ENCODE peak calls at places on chromosomes 5 and 9, in eight cellular contexts. One of them, this sample, is unnamed. For H3K9me2, the result is how much of the 10 kb centered on the place peaks cover.

GRCh38 chr5:132489871-132490483 is 596 bp downstream of the IRF1 start:
- DNase-seq in hepatocyte: peak
- DNase-seq in GM23338: peak
- DNase-seq in MM.1S: peak
- DNase-seq in OCI-LY7: peak
- DNase-seq in HCT116: no peak
- DNase-seq in SK-N-SH: peak
- DNase-seq in PC-9: no peak
- DNase-seq in this sample: peak

GRCh38 chr9:91681461-91682305 is 258.1 kb upstream of the NFIL3 start:
- DNase-seq in hepatocyte: peak
- DNase-seq in GM23338: peak
- DNase-seq in MM.1S: peak
- DNase-seq in OCI-LY7: peak
- DNase-seq in HCT116: peak
- DNase-seq in SK-N-SH: peak
- DNase-seq in PC-9: no peak
- DNase-seq in this sample: peak

GRCh38 chr5:56298329-56298962 is 65.3 kb upstream of the ANKRD55 start:
- DNase-seq in hepatocyte: no peak
- DNase-seq in GM23338: no peak
- DNase-seq in MM.1S: no peak
- DNase-seq in OCI-LY7: no peak
- DNase-seq in HCT116: no peak
- DNase-seq in SK-N-SH: no peak
- DNase-seq in PC-9: no peak
- DNase-seq in this sample: no peak

GRCh38 chr5:2783223-2783622 is 31.7 kb upstream of the IRX2 start:
- DNase-seq in hepatocyte: no peak
- DNase-seq in GM23338: peak
- DNase-seq in MM.1S: no peak
- DNase-seq in OCI-LY7: no peak
- DNase-seq in HCT116: no peak
- DNase-seq in SK-N-SH: no peak
- DNase-seq in PC-9: no peak
- DNase-seq in this sample: no peak

GRCh38 chr5:483011-483410 is 40.0 kb downstream of the EXOC3 start:
- DNase-seq in hepatocyte: no peak
- DNase-seq in GM23338: no peak
- DNase-seq in MM.1S: no peak
- DNase-seq in OCI-LY7: no peak
- DNase-seq in HCT116: no peak
- DNase-seq in SK-N-SH: no peak
- DNase-seq in PC-9: no peak
- DNase-seq in this sample: no peak

GRCh38 chr5:139637438-139638089 is 10.6 kb upstream of the CXXC5 start:
- DNase-seq in hepatocyte: peak
- DNase-seq in GM23338: peak
- DNase-seq in MM.1S: peak
- DNase-seq in OCI-LY7: peak
- DNase-seq in HCT116: no peak
- DNase-seq in SK-N-SH: peak
- DNase-seq in PC-9: peak
- DNase-seq in this sample: peak

GRCh38 chr5:156896545-156896944 is 46.5 kb downstream of the PPP1R2B start:
- DNase-seq in hepatocyte: no peak
- DNase-seq in GM23338: no peak
- DNase-seq in MM.1S: no peak
- DNase-seq in OCI-LY7: no peak
- DNase-seq in HCT116: no peak
- DNase-seq in SK-N-SH: no peak
- DNase-seq in PC-9: no peak
- DNase-seq in this sample: peak

GRCh38 chr5:3216386-3216785 is 379.2 kb upstream of the IRX1 start:
- DNase-seq in hepatocyte: no peak
- DNase-seq in GM23338: no peak
- DNase-seq in MM.1S: no peak
- DNase-seq in OCI-LY7: no peak
- DNase-seq in HCT116: no peak
- DNase-seq in SK-N-SH: no peak
- DNase-seq in PC-9: no peak
- DNase-seq in this sample: no peak

GRCh38 chr5:36648426-36648825 is 42.0 kb downstream of the SLC1A3 start:
- DNase-seq in hepatocyte: peak
- DNase-seq in GM23338: no peak
- DNase-seq in MM.1S: no peak
- DNase-seq in OCI-LY7: no peak
- DNase-seq in HCT116: no peak
- DNase-seq in SK-N-SH: no peak
- DNase-seq in PC-9: no peak
- DNase-seq in this sample: no peak

GRCh38 chr5:91928751-91929521 is 545.8 kb upstream of the ARRDC3 start:
- DNase-seq in hepatocyte: peak
- DNase-seq in GM23338: peak
- DNase-seq in MM.1S: peak
- DNase-seq in OCI-LY7: peak
- DNase-seq in HCT116: peak
- DNase-seq in SK-N-SH: peak
- DNase-seq in PC-9: peak
- DNase-seq in this sample: peak

GRCh38 chr5:134026521-134027202 is 21.9 kb upstream of the VDAC1 start:
- DNase-seq in hepatocyte: peak
- DNase-seq in GM23338: peak
- DNase-seq in MM.1S: peak
- DNase-seq in OCI-LY7: peak
- DNase-seq in HCT116: peak
- DNase-seq in SK-N-SH: peak
- DNase-seq in PC-9: peak
- DNase-seq in this sample: peak

GRCh38 chr5:52997424-52997823 is 8.3 kb downstream of the ITGA2 start:
- DNase-seq in hepatocyte: peak
- DNase-seq in GM23338: no peak
- DNase-seq in MM.1S: no peak
- DNase-seq in OCI-LY7: no peak
- DNase-seq in HCT116: no peak
- DNase-seq in SK-N-SH: no peak
- DNase-seq in PC-9: no peak
- DNase-seq in this sample: no peak

GRCh38 chr5:127518319-127518621 is 830 bp downstream of the PRRC1 start:
- DNase-seq in hepatocyte: no peak
- DNase-seq in GM23338: no peak
- DNase-seq in MM.1S: peak
- DNase-seq in OCI-LY7: peak
- DNase-seq in HCT116: no peak
- DNase-seq in SK-N-SH: no peak
- DNase-seq in PC-9: no peak
- DNase-seq in this sample: peak

GRCh38 chr9:87541663-87542062 is 44.0 kb downstream of the DAPK1 start:
- DNase-seq in hepatocyte: no peak
- DNase-seq in GM23338: no peak
- DNase-seq in MM.1S: no peak
- DNase-seq in OCI-LY7: no peak
- DNase-seq in HCT116: no peak
- DNase-seq in SK-N-SH: no peak
- DNase-seq in PC-9: no peak
- DNase-seq in this sample: no peak

GRCh38 chr5:144370273-144370672 is 199.6 kb downstream of the KCTD16 start:
- DNase-seq in hepatocyte: no peak
- DNase-seq in GM23338: no peak
- DNase-seq in MM.1S: no peak
- DNase-seq in OCI-LY7: no peak
- DNase-seq in HCT116: no peak
- DNase-seq in SK-N-SH: no peak
- DNase-seq in PC-9: no peak
- DNase-seq in this sample: no peak

GRCh38 chr5:374631-375335 is 53.3 kb downstream of the AHRR start:
- DNase-seq in hepatocyte: no peak
- DNase-seq in GM23338: no peak
- DNase-seq in MM.1S: no peak
- DNase-seq in OCI-LY7: no peak
- DNase-seq in HCT116: no peak
- DNase-seq in SK-N-SH: peak
- DNase-seq in PC-9: no peak
- DNase-seq in this sample: no peak

GRCh38 chr9:16543225-16543624 is 327.2 kb downstream of the BNC2 start:
- DNase-seq in hepatocyte: no peak
- DNase-seq in GM23338: no peak
- DNase-seq in MM.1S: no peak
- DNase-seq in OCI-LY7: no peak
- DNase-seq in HCT116: no peak
- DNase-seq in SK-N-SH: no peak
- DNase-seq in PC-9: no peak
- DNase-seq in this sample: no peak

GRCh38 chr9:127580879-127581278 is 31.2 kb upstream of the STXBP1 start:
- DNase-seq in hepatocyte: no peak
- DNase-seq in GM23338: no peak
- DNase-seq in MM.1S: no peak
- DNase-seq in OCI-LY7: no peak
- DNase-seq in HCT116: no peak
- DNase-seq in SK-N-SH: no peak
- DNase-seq in PC-9: no peak
- DNase-seq in this sample: no peak

GRCh38 chr9:127575875-127576778 is 36.0 kb upstream of the STXBP1 start:
- DNase-seq in hepatocyte: peak
- DNase-seq in GM23338: no peak
- DNase-seq in MM.1S: no peak
- DNase-seq in OCI-LY7: no peak
- DNase-seq in HCT116: no peak
- DNase-seq in SK-N-SH: no peak
- DNase-seq in PC-9: no peak
- DNase-seq in this sample: no peak

GRCh38 chr9:127580371-127580770 is 31.7 kb upstream of the STXBP1 start:
- DNase-seq in hepatocyte: no peak
- DNase-seq in GM23338: no peak
- DNase-seq in MM.1S: no peak
- DNase-seq in OCI-LY7: no peak
- DNase-seq in HCT116: no peak
- DNase-seq in SK-N-SH: no peak
- DNase-seq in PC-9: no peak
- DNase-seq in this sample: no peak

GRCh38 chr9:127578627-127578951 is 33.5 kb upstream of the STXBP1 start:
- DNase-seq in hepatocyte: no peak
- DNase-seq in GM23338: no peak
- DNase-seq in MM.1S: no peak
- DNase-seq in OCI-LY7: no peak
- DNase-seq in HCT116: no peak
- DNase-seq in SK-N-SH: no peak
- DNase-seq in PC-9: no peak
- DNase-seq in this sample: no peak

GRCh38 chr9:127578952-127579853 is 32.9 kb upstream of the STXBP1 start:
- DNase-seq in hepatocyte: peak
- DNase-seq in GM23338: peak
- DNase-seq in MM.1S: no peak
- DNase-seq in OCI-LY7: no peak
- DNase-seq in HCT116: peak
- DNase-seq in SK-N-SH: peak
- DNase-seq in PC-9: peak
- DNase-seq in this sample: peak
- TF ChIP-seq CTCF in hepatocyte: peak
- TF ChIP-seq CTCF in GM23338: peak
- TF ChIP-seq CTCF in MM.1S: no peak
- TF ChIP-seq CTCF in OCI-LY7: no peak
- TF ChIP-seq CTCF in HCT116: no peak
- TF ChIP-seq CTCF in SK-N-SH: peak
- TF ChIP-seq CTCF in PC-9: peak
- TF ChIP-seq CTCF in this sample: peak

DNA sequence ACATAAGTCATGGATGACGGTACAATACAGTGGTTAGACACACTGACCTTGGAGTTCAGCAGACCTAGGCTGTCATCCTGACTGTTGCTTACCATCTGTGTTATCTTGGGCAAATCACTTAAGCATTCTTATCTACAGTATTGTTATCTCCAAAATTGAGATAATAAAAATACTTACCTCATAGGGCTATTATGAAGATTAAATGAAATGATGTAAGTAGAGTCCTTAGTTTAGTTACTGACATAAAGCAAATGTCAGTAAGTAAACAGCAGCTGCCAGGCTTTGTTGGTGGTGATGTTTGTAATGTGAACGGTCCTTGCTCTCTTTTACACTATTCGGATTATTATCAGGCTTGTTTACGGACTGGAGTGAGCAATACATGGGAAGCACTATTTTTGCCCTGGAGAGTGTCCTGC is 107.3 kb upstream of the DPYSL3 start:
- DNase-seq in hepatocyte: peak
- DNase-seq in GM23338: no peak
- DNase-seq in MM.1S: no peak
- DNase-seq in OCI-LY7: no peak
- DNase-seq in HCT116: no peak
- DNase-seq in SK-N-SH: no peak
- DNase-seq in PC-9: no peak
- DNase-seq in this sample: no peak
- H3K9me2 ChIP-seq in hepatocyte: under half
- H3K9me2 ChIP-seq in GM23338: under half
- H3K9me2 ChIP-seq in MM.1S: under half
- H3K9me2 ChIP-seq in OCI-LY7: under half
- H3K9me2 ChIP-seq in HCT116: under half
- H3K9me2 ChIP-seq in SK-N-SH: under half
- H3K9me2 ChIP-seq in PC-9: under half
- H3K9me2 ChIP-seq in this sample: under half

DNA sequence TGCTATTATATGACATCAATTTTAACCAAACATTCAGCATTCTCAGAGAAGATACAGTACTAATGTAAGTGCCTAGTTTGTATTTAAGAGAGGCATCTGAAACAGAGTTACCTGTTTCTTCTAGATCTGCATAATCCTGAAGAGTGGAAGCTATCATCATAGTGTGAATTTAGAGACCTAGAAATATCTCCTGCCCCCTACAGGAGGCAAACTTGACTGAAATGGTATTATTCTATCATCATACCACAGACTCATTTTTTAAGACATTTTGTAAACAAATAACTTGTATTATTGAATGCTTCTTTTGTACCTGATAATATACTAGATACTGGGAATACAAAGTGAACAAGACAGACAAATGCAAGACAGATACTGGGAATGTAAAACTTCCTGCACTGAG is 216.8 kb upstream of the RPS23 start:
- DNase-seq in hepatocyte: no peak
- DNase-seq in GM23338: peak
- DNase-seq in MM.1S: no peak
- DNase-seq in OCI-LY7: no peak
- DNase-seq in HCT116: no peak
- DNase-seq in SK-N-SH: no peak
- DNase-seq in PC-9: no peak
- DNase-seq in this sample: peak
- TF ChIP-seq CTCF in hepatocyte: no peak
- TF ChIP-seq CTCF in GM23338: peak
- TF ChIP-seq CTCF in MM.1S: peak
- TF ChIP-seq CTCF in OCI-LY7: peak
- TF ChIP-seq CTCF in HCT116: peak
- TF ChIP-seq CTCF in SK-N-SH: peak
- TF ChIP-seq CTCF in PC-9: no peak
- TF ChIP-seq CTCF in this sample: peak

DNA sequence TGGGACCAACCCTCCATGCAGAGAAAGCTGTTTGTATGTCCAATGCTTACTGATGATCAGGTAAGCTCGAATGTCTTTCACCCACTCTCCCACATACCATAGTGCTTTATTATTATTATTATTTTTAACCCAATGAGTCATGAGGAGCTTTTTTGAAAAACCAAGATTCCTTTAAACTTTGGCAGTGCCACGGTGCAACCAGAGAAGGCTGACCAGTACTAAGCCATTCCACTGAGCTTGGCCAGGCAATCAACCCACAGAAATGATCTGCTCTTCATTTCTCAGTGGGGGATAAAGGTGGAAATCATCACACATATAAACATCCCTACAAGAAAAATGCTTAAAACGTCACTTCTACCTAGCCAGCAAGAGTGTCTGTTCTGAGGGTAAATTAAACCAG is 35.5 kb downstream of the JAKMIP2 start:
- DNase-seq in hepatocyte: no peak
- DNase-seq in GM23338: no peak
- DNase-seq in MM.1S: no peak
- DNase-seq in OCI-LY7: no peak
- DNase-seq in HCT116: no peak
- DNase-seq in SK-N-SH: no peak
- DNase-seq in PC-9: no peak
- DNase-seq in this sample: no peak
- H3K9me2 ChIP-seq in hepatocyte: under half
- H3K9me2 ChIP-seq in GM23338: under half
- H3K9me2 ChIP-seq in MM.1S: under half
- H3K9me2 ChIP-seq in OCI-LY7: under half
- H3K9me2 ChIP-seq in HCT116: under half
- H3K9me2 ChIP-seq in SK-N-SH: under half
- H3K9me2 ChIP-seq in PC-9: under half
- H3K9me2 ChIP-seq in this sample: under half